ENCODE peak calls at places on chromosomes 6 and 20, in four cellular contexts. One of them, this sample, is unnamed.

GRCh38 chr6:17928514-17929430 is 58.7 kb downstream of the KIF13A start:
- DNase-seq in H1: no peak
- DNase-seq in K562: no peak
- DNase-seq in HepG2: peak; percentile 41
- DNase-seq in this sample: no peak

GRCh38 chr6:63804381-63804956 is 168.9 kb downstream of the PHF3 start:
- DNase-seq in H1: no peak
- DNase-seq in K562: no peak
- DNase-seq in HepG2: no peak
- DNase-seq in this sample: no peak

GRCh38 chr6:125271486-125272159 is 30.1 kb downstream of the HDDC2 start:
- DNase-seq in H1: no peak
- DNase-seq in K562: no peak
- DNase-seq in HepG2: no peak
- DNase-seq in this sample: no peak

GRCh38 chr6:7391244-7391643 is 1.6 kb downstream of the RIOK1 start:
- DNase-seq in H1: no peak
- DNase-seq in K562: no peak
- DNase-seq in HepG2: no peak
- DNase-seq in this sample: no peak

GRCh38 chr6:157607317-157608109 is 215.5 kb upstream of the SNX9 start:
- DNase-seq in H1: peak; percentile 33
- DNase-seq in K562: no peak
- DNase-seq in HepG2: no peak
- DNase-seq in this sample: no peak

GRCh38 chr6:48027704-48028435 is 83.1 kb downstream of the PTCHD4 start:
- DNase-seq in H1: no peak
- DNase-seq in K562: no peak
- DNase-seq in HepG2: no peak
- DNase-seq in this sample: no peak

GRCh38 chr6:39347906-39348585 is 25.5 kb upstream of the KCNK16 start:
- DNase-seq in H1: no peak
- DNase-seq in K562: peak; percentile 74
- DNase-seq in HepG2: peak; percentile 46
- DNase-seq in this sample: peak; percentile 38

GRCh38 chr20:51497542-51498467 is 44.7 kb downstream of the NFATC2 start:
- DNase-seq in H1: no peak
- DNase-seq in K562: no peak
- DNase-seq in HepG2: no peak
- DNase-seq in this sample: no peak

GRCh38 chr6:44342489-44342888 is at the start of gene SPATS1:
- DNase-seq in H1: no peak
- DNase-seq in K562: no peak
- DNase-seq in HepG2: no peak
- DNase-seq in this sample: no peak

GRCh38 chr6:55963301-55963700 is 87.9 kb upstream of the BMP5 start:
- DNase-seq in H1: no peak
- DNase-seq in K562: no peak
- DNase-seq in HepG2: peak; percentile 6
- DNase-seq in this sample: no peak

GRCh38 chr6:19312291-19312978 is 524.7 kb upstream of the ID4 start:
- DNase-seq in H1: peak; percentile 84
- DNase-seq in K562: no peak
- DNase-seq in HepG2: no peak
- DNase-seq in this sample: no peak

GRCh38 chr6:17197607-17198006 is 83.6 kb upstream of the RBM24 start:
- DNase-seq in H1: no peak
- DNase-seq in K562: no peak
- DNase-seq in HepG2: no peak
- DNase-seq in this sample: no peak

GRCh38 chr20:22931653-22932052 is 103.5 kb upstream of the SSTR4 start:
- DNase-seq in H1: no peak
- DNase-seq in K562: no peak
- DNase-seq in HepG2: peak; percentile 59
- DNase-seq in this sample: no peak

GRCh38 chr6:13407709-13408695 is 79.4 kb downstream of the GFOD1 start:
- DNase-seq in H1: no peak
- DNase-seq in K562: peak; percentile 82
- DNase-seq in HepG2: peak; percentile 100
- DNase-seq in this sample: peak; percentile 58

GRCh38 chr6:147170269-147170668 is 33.9 kb upstream of the STXBP5 start:
- DNase-seq in H1: no peak
- DNase-seq in K562: no peak
- DNase-seq in HepG2: no peak
- DNase-seq in this sample: no peak

GRCh38 chr20:37346232-37346525 is 239 bp downstream of the SRC start:
- DNase-seq in H1: no peak
- DNase-seq in K562: no peak
- DNase-seq in HepG2: no peak
- DNase-seq in this sample: no peak

GRCh38 chr6:96450082-96450759 is 71.4 kb upstream of the UFL1 start:
- DNase-seq in H1: no peak
- DNase-seq in K562: no peak
- DNase-seq in HepG2: no peak
- DNase-seq in this sample: no peak

GRCh38 chr6:132673376-132674094 is 14.6 kb upstream of the TAAR1 start:
- DNase-seq in H1: no peak
- DNase-seq in K562: peak; percentile 48
- DNase-seq in HepG2: no peak
- DNase-seq in this sample: no peak

GRCh38 chr20:63215101-63216040 is 560 bp downstream of the YTHDF1 start:
- DNase-seq in H1: no peak
- DNase-seq in K562: peak; percentile 68
- DNase-seq in HepG2: peak; percentile 79
- DNase-seq in this sample: peak; percentile 91

GRCh38 chr6:119310486-119311036 is 39.0 kb downstream of the MAN1A1 start:
- DNase-seq in H1: no peak
- DNase-seq in K562: peak; percentile 64
- DNase-seq in HepG2: no peak
- DNase-seq in this sample: no peak

GRCh38 chr6:10478187-10479040 is 42.7 kb upstream of the GCNT2 start:
- DNase-seq in H1: no peak
- DNase-seq in K562: peak; percentile 79
- DNase-seq in HepG2: peak; percentile 58
- DNase-seq in this sample: peak; percentile 39

GRCh38 chr6:35425284-35425683 is 26.9 kb upstream of the FANCE start:
- DNase-seq in H1: no peak
- DNase-seq in K562: no peak
- DNase-seq in HepG2: no peak
- DNase-seq in this sample: no peak

GRCh38 chr6:190596-191395 is 101.5 kb upstream of the DUSP22 start:
- DNase-seq in H1: no peak
- DNase-seq in K562: no peak
- DNase-seq in HepG2: peak; percentile 33
- DNase-seq in this sample: no peak

GRCh38 chr6:166078294-166078693 is 89.4 kb downstream of the TBXT start:
- DNase-seq in H1: no peak
- DNase-seq in K562: no peak
- DNase-seq in HepG2: no peak
- DNase-seq in this sample: no peak

GRCh38 chr6:154548130-154548830 is 37.8 kb upstream of the CNKSR3 start:
- DNase-seq in H1: no peak
- DNase-seq in K562: no peak
- DNase-seq in HepG2: no peak
- DNase-seq in this sample: no peak

GRCh38 chr6:145076110-145076841 is 659.0 kb downstream of the EPM2A start:
- DNase-seq in H1: no peak
- DNase-seq in K562: no peak
- DNase-seq in HepG2: no peak
- DNase-seq in this sample: no peak

GRCh38 chr6:108781419-108782110 is 66.7 kb upstream of the ARMC2 start:
- DNase-seq in H1: peak; percentile 50
- DNase-seq in K562: no peak
- DNase-seq in HepG2: no peak
- DNase-seq in this sample: no peak

GRCh38 chr6:16729183-16729696 is 32.0 kb downstream of the ATXN1 start:
- DNase-seq in H1: no peak
- DNase-seq in K562: no peak
- DNase-seq in HepG2: peak; percentile 95
- DNase-seq in this sample: peak; percentile 42

GRCh38 chr6:42729731-42730130 is 7.3 kb upstream of the PRPH2 start:
- DNase-seq in H1: no peak
- DNase-seq in K562: peak; percentile 23
- DNase-seq in HepG2: peak; percentile 28
- DNase-seq in this sample: no peak

GRCh38 chr6:37158508-37158907 is 11.4 kb upstream of the PIM1 start:
- DNase-seq in H1: no peak
- DNase-seq in K562: no peak
- DNase-seq in HepG2: no peak
- DNase-seq in this sample: no peak
- TF ChIP-seq PHF8 in H1: no peak
- TF ChIP-seq PHF8 in K562: no peak
- TF ChIP-seq PHF8 in HepG2: no peak
- TF ChIP-seq PHF8 in this sample: no peak

GRCh38 chr6:2989332-2990178 is 10.1 kb upstream of the NQO2 start:
- DNase-seq in H1: peak; percentile 73
- DNase-seq in K562: peak; percentile 100
- DNase-seq in HepG2: peak; percentile 97
- DNase-seq in this sample: peak; percentile 95

GRCh38 chr6:2986722-2987196 is 12.9 kb upstream of the NQO2 start:
- DNase-seq in H1: no peak
- DNase-seq in K562: no peak
- DNase-seq in HepG2: no peak
- DNase-seq in this sample: no peak

GRCh38 chr6:2990179-2990931 is 9.3 kb upstream of the NQO2 start:
- DNase-seq in H1: no peak
- DNase-seq in K562: peak; percentile 97
- DNase-seq in HepG2: no peak
- DNase-seq in this sample: no peak

GRCh38 chr6:2988076-2988425 is 11.6 kb upstream of the NQO2 start:
- DNase-seq in H1: no peak
- DNase-seq in K562: no peak
- DNase-seq in HepG2: no peak
- DNase-seq in this sample: no peak

DNA sequence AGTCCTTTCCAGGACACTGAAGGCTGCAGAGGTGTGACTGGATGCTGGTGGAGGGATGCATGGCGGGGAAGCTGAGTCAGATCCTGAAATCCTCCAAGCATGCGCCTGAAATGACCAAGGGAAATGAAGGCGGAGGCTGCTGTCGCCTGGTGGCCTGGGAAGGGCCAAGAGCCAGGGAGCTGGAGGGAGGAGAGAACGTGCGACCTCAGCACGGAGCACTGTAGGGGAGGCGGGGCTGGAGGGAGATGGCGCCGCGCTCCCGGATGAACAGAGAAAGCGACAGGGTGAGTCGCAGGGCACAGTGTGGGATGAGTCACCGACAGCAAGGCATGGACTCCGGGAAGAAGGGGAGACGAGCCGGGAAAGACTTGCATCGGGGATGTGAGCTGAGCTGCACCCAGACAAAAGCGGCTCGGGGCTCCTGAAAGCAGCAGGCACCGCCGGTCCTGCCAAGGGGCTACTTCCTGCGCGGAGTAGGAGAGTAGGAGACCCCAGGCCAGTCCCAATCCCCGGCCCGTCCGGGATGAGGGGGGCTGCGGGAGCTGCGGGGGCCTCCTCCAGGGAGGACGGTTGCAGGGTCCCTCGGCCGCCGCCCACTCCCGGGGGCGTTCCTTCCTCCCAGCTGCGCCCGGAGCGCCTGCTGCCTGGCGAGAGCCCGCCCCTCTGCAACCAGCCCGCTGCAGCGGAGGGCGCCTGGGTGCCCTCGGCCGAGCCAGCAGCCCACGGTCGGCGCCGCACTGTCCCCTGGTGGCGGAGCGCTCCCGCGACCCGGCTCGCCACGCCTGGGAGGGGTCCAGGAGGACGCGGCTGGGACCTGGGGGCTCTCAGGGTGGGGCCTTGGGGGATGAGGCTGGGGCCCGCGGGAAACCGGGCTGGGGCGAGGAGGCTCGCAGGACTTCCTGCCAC is 11.0 kb upstream of the NQO2 start:
- DNase-seq in H1: peak; percentile 84
- DNase-seq in K562: peak; percentile 96
- DNase-seq in HepG2: peak; percentile 86
- DNase-seq in this sample: peak; percentile 58
- TF ChIP-seq PHF8 in H1: peak; percentile 69
- TF ChIP-seq PHF8 in K562: peak; percentile 79
- TF ChIP-seq PHF8 in HepG2: peak; percentile 70
- TF ChIP-seq PHF8 in this sample: peak; percentile 21

GRCh38 chr20:49729780-49730179 is 16.1 kb upstream of the B4GALT5 start:
- DNase-seq in H1: no peak
- DNase-seq in K562: no peak
- DNase-seq in HepG2: no peak
- DNase-seq in this sample: no peak
- TF ChIP-seq PHF8 in H1: no peak
- TF ChIP-seq PHF8 in K562: no peak
- TF ChIP-seq PHF8 in HepG2: no peak
- TF ChIP-seq PHF8 in this sample: no peak

GRCh38 chr20:4666001-4666470 is 55.7 kb upstream of the PRND start:
- DNase-seq in H1: no peak
- DNase-seq in K562: no peak
- DNase-seq in HepG2: no peak
- DNase-seq in this sample: no peak
- TF ChIP-seq PHF8 in H1: no peak
- TF ChIP-seq PHF8 in K562: no peak
- TF ChIP-seq PHF8 in HepG2: no peak
- TF ChIP-seq PHF8 in this sample: no peak

GRCh38 chr6:170068496-170068895 is 222.4 kb downstream of the DLL1 start:
- DNase-seq in H1: no peak
- DNase-seq in K562: no peak
- DNase-seq in HepG2: no peak
- DNase-seq in this sample: no peak
- TF ChIP-seq PHF8 in H1: no peak
- TF ChIP-seq PHF8 in K562: no peak
- TF ChIP-seq PHF8 in HepG2: no peak
- TF ChIP-seq PHF8 in this sample: no peak

DNA sequence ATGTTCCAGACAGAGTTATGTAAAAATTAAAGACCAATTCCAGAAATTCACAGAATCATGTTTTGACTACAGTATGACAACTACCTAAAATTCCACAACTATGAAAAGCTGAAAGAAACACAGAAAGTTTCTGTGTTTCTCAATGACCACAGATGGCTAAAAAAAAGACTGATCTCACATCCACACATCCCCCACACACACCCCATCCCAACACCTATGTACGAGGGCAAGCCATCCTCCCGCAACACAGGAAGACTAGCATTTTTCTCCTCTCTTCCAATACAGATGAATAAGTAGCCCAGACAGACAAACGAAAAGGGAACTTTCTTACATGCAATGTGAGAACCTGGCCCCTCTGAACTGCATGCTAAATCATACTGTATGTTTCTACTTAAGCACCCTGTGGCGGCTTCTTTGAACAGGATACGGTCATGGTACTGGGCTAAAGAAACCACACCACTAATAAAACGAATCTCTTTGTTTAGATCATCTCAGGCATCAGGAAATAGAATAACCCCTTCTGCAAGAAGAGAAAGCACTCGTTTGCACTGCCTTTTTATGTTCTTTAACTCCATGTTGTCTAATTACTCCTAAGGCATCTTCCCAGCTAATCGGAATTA is 116.2 kb downstream of the GMDS start:
- DNase-seq in H1: no peak
- DNase-seq in K562: no peak
- DNase-seq in HepG2: no peak
- DNase-seq in this sample: no peak
- TF ChIP-seq PHF8 in H1: no peak
- TF ChIP-seq PHF8 in K562: no peak
- TF ChIP-seq PHF8 in HepG2: no peak
- TF ChIP-seq PHF8 in this sample: no peak